ENCODE peak calls at places on chromosomes 12 and 14, in eight cellular contexts. D is tibial nerve, P is HCT116, T is lower leg skin, J is ovary, N is heart left ventricle, C is esophagus squamous epithelium, H is uterus. S is an unnamed sample.

GRCh38 chr12:89733579-89734201 is 25.1 kb upstream of the ATP2B1 start:
- DNase-seq in D (no peak), P (no peak), T (no peak), J (no peak), N (no peak), C (no peak), H (no peak), S (no peak)

GRCh38 chr12:11981174-11981733 is 89.5 kb upstream of the BCL2L14 start:
- DNase-seq in D (no peak), P (no peak), T (no peak), J (no peak), N (no peak), C (no peak), H (no peak), S (no peak)

GRCh38 chr12:87660987-87661769 is 368.0 kb downstream of the C12orf50 start:
- DNase-seq in D (no peak), P (no peak), T (no peak), J (no peak), N (no peak), C (no peak), H (no peak), S (no peak)

GRCh38 chr12:121279507-121279915 is 17.0 kb downstream of the CAMKK2 start:
- DNase-seq in D (peak; percentile 35), P (no peak), T (peak; percentile 89), J (peak; percentile 78), N (peak; percentile 56), C (no peak), H (peak; percentile 65), S (no peak)

GRCh38 chr12:89064151-89064550 is 288.1 kb downstream of the DUSP6 start:
- DNase-seq in D (no peak), P (no peak), T (no peak), J (no peak), N (no peak), C (no peak), H (no peak), S (no peak)

GRCh38 chr12:131047789-131048610 is 94.3 kb downstream of the ADGRD1 start:
- DNase-seq in D (peak; percentile 49), P (no peak), T (peak; percentile 91), J (no peak), N (peak; percentile 78), C (no peak), H (no peak), S (no peak)

GRCh38 chr12:21992823-21993222 is 51.6 kb upstream of the ABCC9 start:
- DNase-seq in D (no peak), P (no peak), T (no peak), J (no peak), N (no peak), C (no peak), H (no peak), S (no peak)

GRCh38 chr14:41785696-41786095 is 179.0 kb downstream of the LRFN5 start:
- DNase-seq in D (no peak), P (no peak), T (no peak), J (no peak), N (no peak), C (no peak), H (no peak), S (no peak)

GRCh38 chr12:67161322-67161918 is 107.7 kb upstream of the CAND1 start:
- DNase-seq in D (no peak), P (no peak), T (no peak), J (no peak), N (no peak), C (no peak), H (no peak), S (peak; percentile 33)

GRCh38 chr12:44502681-44503080 is 373.4 kb downstream of the NELL2 start:
- DNase-seq in D (no peak), P (no peak), T (no peak), J (no peak), N (no peak), C (no peak), H (no peak), S (no peak)

GRCh38 chr12:15336772-15337553 is 14.7 kb downstream of the PTPRO start:
- DNase-seq in D (no peak), P (no peak), T (no peak), J (no peak), N (no peak), C (no peak), H (no peak), S (no peak)

DNA sequence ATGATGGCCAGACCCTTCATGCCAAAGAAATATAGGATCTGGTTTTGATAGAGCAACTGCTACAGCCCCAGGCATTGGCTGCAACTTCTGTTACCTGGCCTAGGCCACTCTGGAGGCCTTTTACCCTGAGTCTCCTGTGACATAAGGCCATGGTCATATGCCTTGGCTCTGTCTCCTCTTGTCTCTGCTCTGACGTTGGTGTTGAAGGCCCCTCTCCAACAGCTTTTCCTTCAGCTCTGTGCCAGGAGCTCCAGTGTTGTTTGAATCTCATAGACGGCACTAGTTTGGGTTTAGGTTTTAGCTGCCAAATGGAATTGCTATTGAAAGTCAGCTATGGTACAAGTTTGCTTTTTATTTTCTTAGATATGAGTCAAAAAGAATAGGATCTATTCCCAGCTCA is 41.1 kb downstream of the TTLL5 start:
- DNase-seq in D (no peak), P (no peak), T (no peak), J (no peak), N (peak; percentile 29), C (no peak), H (no peak), S (no peak)
- TF ChIP-seq CTCF in D (no peak), P (no peak), T (no peak), J (no peak), N (no peak), C (no peak), H (no peak), S (no peak)

DNA sequence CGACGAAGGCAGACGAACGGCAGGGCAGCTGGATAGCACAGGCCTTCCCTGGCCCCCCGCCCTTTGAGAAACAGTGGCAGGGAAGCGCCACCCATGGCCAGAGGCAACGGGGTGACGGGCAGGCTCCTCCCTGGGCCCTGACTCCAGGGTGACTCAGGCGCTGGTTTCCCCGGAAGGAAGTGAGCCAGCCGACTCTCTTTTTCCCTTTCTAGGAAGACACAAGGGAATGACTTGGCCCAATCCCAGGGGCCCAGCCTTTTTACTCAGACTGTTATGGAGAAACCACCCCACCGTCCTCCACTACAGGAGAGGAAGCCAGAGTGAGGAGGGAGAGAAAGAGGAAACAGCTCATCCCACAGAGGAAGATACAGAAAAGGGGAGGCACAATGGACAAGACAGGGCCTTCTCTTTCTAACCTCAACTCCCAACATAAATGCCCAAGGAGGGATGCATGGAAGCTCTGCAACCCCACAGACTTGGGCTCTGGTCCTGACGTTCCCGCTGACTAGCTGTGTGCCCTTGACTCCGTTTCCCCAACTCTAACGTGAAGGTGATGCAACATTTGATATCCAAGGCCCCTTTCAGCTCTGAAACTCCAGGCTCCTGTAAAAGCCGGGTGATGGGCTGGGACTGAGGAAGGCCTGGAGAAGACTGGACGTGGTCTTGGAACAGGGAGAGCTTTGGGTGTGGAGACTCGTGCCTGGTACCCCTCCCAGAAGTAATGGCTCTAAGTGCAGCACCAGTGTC is 27.9 kb downstream of the ACTN1 start:
- DNase-seq in D (peak; percentile 81), P (peak; percentile 85), T (peak; percentile 98), J (peak; percentile 88), N (peak; percentile 74), C (no peak), H (peak; percentile 93), S (peak; percentile 81)
- TF ChIP-seq POLR2A in D (no peak), P (no peak), T (no peak), J (no peak), N (no peak), C (no peak), H (no peak), S (no peak)

GRCh38 chr14:100907240-100907639 is 3.7 kb upstream of the RTL1 start:
- DNase-seq in D (no peak), P (no peak), T (no peak), J (no peak), N (no peak), C (no peak), H (no peak), S (no peak)
- TF ChIP-seq CTCF in D (no peak), P (no peak), T (no peak), J (no peak), N (no peak), C (no peak), H (no peak), S (no peak)

DNA sequence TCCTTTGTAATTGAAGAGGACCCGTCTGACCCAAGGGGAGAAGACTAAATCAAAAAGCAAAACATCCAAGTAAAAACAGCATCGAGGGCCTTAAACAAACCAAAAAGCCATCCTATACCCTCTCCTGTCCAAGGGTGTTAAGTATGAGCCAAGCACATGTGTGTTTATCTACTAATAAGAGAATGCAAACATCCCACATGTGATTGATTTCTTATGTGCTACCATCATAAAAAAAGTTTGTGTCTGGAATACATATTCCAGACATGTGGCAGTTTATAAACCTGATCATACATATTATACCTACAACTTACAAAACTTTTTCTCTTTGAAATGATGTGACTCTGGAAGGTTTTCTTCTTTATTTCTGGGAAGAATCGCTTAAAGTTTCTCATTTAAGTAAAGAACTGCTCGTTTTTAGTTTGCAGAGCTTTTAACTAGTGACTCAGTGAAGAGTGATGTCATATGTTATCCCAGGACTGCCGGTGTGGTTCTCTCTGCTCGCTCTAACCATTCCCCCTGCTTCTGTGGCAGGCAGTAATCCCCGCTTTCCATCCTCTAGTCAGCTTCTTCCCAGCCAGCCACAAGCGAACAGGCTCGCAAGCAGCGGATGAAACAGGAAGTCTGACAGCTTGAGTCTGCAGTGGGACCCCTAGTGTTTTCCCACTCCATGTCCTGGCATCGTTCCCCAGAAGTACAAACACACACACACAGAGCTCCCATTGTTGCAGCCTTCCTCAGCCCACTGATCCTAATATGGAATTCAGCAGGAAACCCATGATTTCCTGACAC is 431 bp upstream of the RHOJ start:
- DNase-seq in D (peak; percentile 67), P (no peak), T (peak; percentile 92), J (peak; percentile 80), N (peak; percentile 89), C (peak; percentile 7), H (peak; percentile 82), S (peak; percentile 47)
- TF ChIP-seq POLR2A in D (no peak), P (no peak), T (no peak), J (peak; percentile 52), N (no peak), C (no peak), H (no peak), S (no peak)

S was measured in stomach.